ENCODE peak calls at places on chromosomes 16 and 17, in five cellular contexts. One of them, this sample, is unnamed.

GRCh38 chr17:81941484-81942166 is 4.5 kb upstream of the PYCR1 start:
- DNase-seq in esophagus muscularis mucosa: no peak
- DNase-seq in A549: no peak
- DNase-seq in HAP-1: no peak
- DNase-seq in tibial artery: no peak
- DNase-seq in this sample: no peak

GRCh38 chr16:48408688-48409087 is 23.5 kb upstream of the SIAH1 start:
- DNase-seq in esophagus muscularis mucosa: no peak
- DNase-seq in A549: peak; percentile 20
- DNase-seq in tibial artery: peak; percentile 68
- DNase-seq in HAP-1: peak; percentile 15
- DNase-seq in this sample: peak; percentile 49

GRCh38 chr17:43767713-43768059 is 9.1 kb upstream of the SOST start:
- DNase-seq in tibial artery: no peak
- DNase-seq in esophagus muscularis mucosa: no peak
- DNase-seq in A549: no peak
- DNase-seq in HAP-1: no peak
- DNase-seq in this sample: peak; percentile 12

GRCh38 chr17:16052486-16052885 is 52.9 kb downstream of the TTC19 start:
- DNase-seq in A549: no peak
- DNase-seq in tibial artery: no peak
- DNase-seq in esophagus muscularis mucosa: no peak
- DNase-seq in HAP-1: no peak
- DNase-seq in this sample: no peak

GRCh38 chr17:17200311-17200710 is 5.8 kb downstream of the PLD6 start:
- DNase-seq in HAP-1: no peak
- DNase-seq in tibial artery: no peak
- DNase-seq in A549: no peak
- DNase-seq in esophagus muscularis mucosa: no peak
- DNase-seq in this sample: no peak

GRCh38 chr17:67068999-67069398 is 24.6 kb downstream of the CACNG1 start:
- DNase-seq in A549: no peak
- DNase-seq in esophagus muscularis mucosa: no peak
- DNase-seq in HAP-1: no peak
- DNase-seq in tibial artery: no peak
- DNase-seq in this sample: no peak

GRCh38 chr17:76884995-76885896 is 17.0 kb downstream of the MGAT5B start:
- DNase-seq in A549: no peak
- DNase-seq in esophagus muscularis mucosa: no peak
- DNase-seq in HAP-1: no peak
- DNase-seq in tibial artery: no peak
- DNase-seq in this sample: no peak

GRCh38 chr17:74730491-74731346 is 6.3 kb upstream of the RAB37 start:
- DNase-seq in HAP-1: no peak
- DNase-seq in esophagus muscularis mucosa: no peak
- DNase-seq in A549: no peak
- DNase-seq in tibial artery: no peak
- DNase-seq in this sample: no peak

GRCh38 chr16:74844041-74844826 is 69.6 kb upstream of the FA2H start:
- DNase-seq in A549: no peak
- DNase-seq in tibial artery: no peak
- DNase-seq in esophagus muscularis mucosa: no peak
- DNase-seq in HAP-1: no peak
- DNase-seq in this sample: no peak

GRCh38 chr16:71409038-71409775 is 32.6 kb downstream of the TLE7 start:
- DNase-seq in A549: no peak
- DNase-seq in esophagus muscularis mucosa: no peak
- DNase-seq in tibial artery: no peak
- DNase-seq in HAP-1: no peak
- DNase-seq in this sample: no peak

GRCh38 chr17:9632741-9633140 is 12.6 kb upstream of the USP43 start:
- DNase-seq in tibial artery: no peak
- DNase-seq in A549: no peak
- DNase-seq in esophagus muscularis mucosa: peak; percentile 89
- DNase-seq in HAP-1: no peak
- DNase-seq in this sample: no peak

GRCh38 chr17:67400193-67400592 is 23.1 kb downstream of the PITPNC1 start:
- DNase-seq in A549: no peak
- DNase-seq in tibial artery: no peak
- DNase-seq in HAP-1: no peak
- DNase-seq in esophagus muscularis mucosa: no peak
- DNase-seq in this sample: no peak

GRCh38 chr17:72266099-72266852 is 145.5 kb downstream of the SOX9 start:
- DNase-seq in HAP-1: no peak
- DNase-seq in A549: no peak
- DNase-seq in tibial artery: no peak
- DNase-seq in esophagus muscularis mucosa: no peak
- DNase-seq in this sample: no peak

GRCh38 chr17:1449412-1449967 is 6.5 kb downstream of the CRK start:
- DNase-seq in A549: no peak
- DNase-seq in HAP-1: no peak
- DNase-seq in tibial artery: no peak
- DNase-seq in esophagus muscularis mucosa: no peak
- DNase-seq in this sample: no peak

GRCh38 chr17:27502526-27503324 is 46.5 kb downstream of the KSR1 start:
- DNase-seq in HAP-1: no peak
- DNase-seq in esophagus muscularis mucosa: no peak
- DNase-seq in A549: no peak
- DNase-seq in tibial artery: no peak
- DNase-seq in this sample: no peak

GRCh38 chr17:31425646-31426045 is 34.2 kb downstream of the RAB11FIP4 start:
- DNase-seq in tibial artery: no peak
- DNase-seq in esophagus muscularis mucosa: no peak
- DNase-seq in HAP-1: no peak
- DNase-seq in A549: no peak
- DNase-seq in this sample: no peak

GRCh38 chr17:48718162-48718780 is 4.0 kb downstream of the PRAC1 start:
- DNase-seq in HAP-1: no peak
- DNase-seq in tibial artery: no peak
- DNase-seq in esophagus muscularis mucosa: no peak
- DNase-seq in A549: no peak
- DNase-seq in this sample: peak; percentile 77

GRCh38 chr17:39666601-39667261 is 1.5 kb upstream of the PNMT start:
- DNase-seq in esophagus muscularis mucosa: no peak
- DNase-seq in A549: peak; percentile 35
- DNase-seq in HAP-1: no peak
- DNase-seq in tibial artery: peak; percentile 93
- DNase-seq in this sample: no peak

GRCh38 chr17:70070297-70071027 is 4.6 kb upstream of the KCNJ16 start:
- DNase-seq in tibial artery: no peak
- DNase-seq in esophagus muscularis mucosa: no peak
- DNase-seq in HAP-1: no peak
- DNase-seq in A549: no peak
- DNase-seq in this sample: no peak

GRCh38 chr16:85527767-85528297 is 85.3 kb upstream of the GSE1 start:
- DNase-seq in A549: no peak
- DNase-seq in HAP-1: no peak
- DNase-seq in tibial artery: no peak
- DNase-seq in esophagus muscularis mucosa: no peak
- DNase-seq in this sample: no peak

GRCh38 chr17:15782809-15783208 is 50.7 kb downstream of the TBC1D26 start:
- DNase-seq in esophagus muscularis mucosa: no peak
- DNase-seq in A549: no peak
- DNase-seq in HAP-1: no peak
- DNase-seq in tibial artery: peak; percentile 75
- DNase-seq in this sample: peak; percentile 78

GRCh38 chr16:4915226-4915761 is 21.7 kb downstream of the PPL start:
- DNase-seq in A549: no peak
- DNase-seq in esophagus muscularis mucosa: no peak
- DNase-seq in HAP-1: no peak
- DNase-seq in tibial artery: no peak
- DNase-seq in this sample: no peak

GRCh38 chr16:67593288-67593687 is 31.0 kb downstream of the CTCF start:
- DNase-seq in A549: no peak
- DNase-seq in HAP-1: peak; percentile 42
- DNase-seq in tibial artery: no peak
- DNase-seq in esophagus muscularis mucosa: no peak
- DNase-seq in this sample: no peak
- H3K4me3 ChIP-seq in A549: no peak overlapping the region
- H3K4me3 ChIP-seq in HAP-1: no peak overlapping the region
- H3K4me3 ChIP-seq in tibial artery: no peak overlapping the region
- H3K4me3 ChIP-seq in esophagus muscularis mucosa: no peak overlapping the region
- H3K4me3 ChIP-seq in this sample: no peak overlapping the region

DNA sequence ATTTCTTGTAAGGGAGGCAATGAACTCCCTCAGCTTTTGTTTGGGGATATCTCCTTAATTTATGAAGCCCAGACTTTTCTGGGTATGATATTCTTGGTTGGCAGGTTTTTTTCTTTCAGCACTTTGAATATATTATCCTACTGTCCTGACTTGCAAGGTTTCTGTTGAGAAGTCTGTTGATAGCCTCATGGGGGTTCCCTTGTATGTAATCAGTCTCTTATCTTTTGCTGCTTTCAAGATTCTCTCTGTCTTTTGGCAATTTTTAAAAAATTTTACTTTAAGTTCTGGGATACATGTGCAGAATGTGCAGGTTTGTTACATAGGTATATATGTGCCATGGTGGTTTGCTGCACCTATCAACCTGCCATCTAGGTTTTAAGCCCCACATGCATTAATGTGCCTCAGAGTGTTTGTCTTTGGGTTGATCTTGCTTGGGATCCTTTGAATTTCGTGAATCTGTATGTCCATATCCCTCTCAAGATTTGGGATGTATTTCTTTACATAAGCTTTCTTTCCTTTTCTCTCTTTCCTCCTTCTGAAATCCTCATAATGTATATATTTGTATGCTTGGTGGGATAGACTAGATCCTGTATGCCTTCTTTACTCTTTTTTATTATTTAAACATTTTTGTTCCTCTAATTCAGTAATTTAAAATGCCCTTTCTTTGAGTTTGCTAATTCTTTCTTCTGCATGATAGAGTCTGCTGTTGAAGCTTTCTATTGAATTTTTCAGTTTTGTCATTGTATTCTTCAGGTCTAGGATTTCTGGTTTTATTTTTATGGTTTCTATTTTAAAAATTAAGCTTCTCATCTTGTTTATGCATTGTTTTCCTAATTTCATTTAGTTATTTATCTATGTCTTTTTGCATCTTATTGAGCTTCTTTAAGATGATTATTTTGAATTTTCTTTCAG is 5.2 kb upstream of the KRT25 start:
- DNase-seq in tibial artery: no peak
- DNase-seq in HAP-1: no peak
- DNase-seq in esophagus muscularis mucosa: no peak
- DNase-seq in A549: no peak
- DNase-seq in this sample: no peak
- H3K9me3 ChIP-seq in tibial artery: no peaks in the 10 kb centered on the region
- H3K9me3 ChIP-seq in HAP-1: no peaks in the 10 kb centered on the region
- H3K9me3 ChIP-seq in esophagus muscularis mucosa: peaks cover 44% of the 10 kb centered on the region
- H3K9me3 ChIP-seq in A549: peaks cover 75% of the 10 kb centered on the region
- H3K9me3 ChIP-seq in this sample: peaks cover 23% of the 10 kb centered on the region

GRCh38 chr16:83954577-83955016 is 1.6 kb downstream of the OSGIN1 start:
- DNase-seq in HAP-1: peak; percentile 52
- DNase-seq in esophagus muscularis mucosa: no peak
- DNase-seq in tibial artery: peak; percentile 89
- DNase-seq in A549: peak; percentile 61
- DNase-seq in this sample: peak; percentile 68
- H3K4me3 ChIP-seq in HAP-1: peak overlapping the region; percentile 57
- H3K4me3 ChIP-seq in esophagus muscularis mucosa: peak overlapping the region; percentile 67
- H3K4me3 ChIP-seq in tibial artery: peak overlapping the region; percentile 67
- H3K4me3 ChIP-seq in A549: peak overlapping the region; percentile 67
- H3K4me3 ChIP-seq in this sample: no peak overlapping the region

DNA sequence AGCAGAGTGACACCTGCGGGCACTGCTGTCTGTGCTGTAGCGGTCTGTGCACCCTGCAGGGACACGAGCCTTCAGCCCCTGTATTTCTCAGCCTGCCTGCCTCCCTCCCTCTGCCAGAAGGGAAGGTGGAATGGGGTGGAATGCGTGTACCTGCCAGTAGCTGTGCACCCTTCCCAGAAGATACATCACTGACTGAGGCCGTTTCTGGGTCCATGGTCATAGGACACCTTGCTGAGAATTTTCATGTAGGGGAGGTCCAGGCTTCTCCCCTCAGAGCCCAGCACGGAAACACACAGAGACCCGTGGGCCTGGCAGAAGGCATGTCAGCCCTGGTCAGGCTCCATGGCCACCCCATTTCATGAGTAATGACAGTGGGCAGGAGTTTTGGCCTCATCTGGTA is 16.5 kb downstream of the DBNDD1 start:
- DNase-seq in tibial artery: no peak
- DNase-seq in esophagus muscularis mucosa: no peak
- DNase-seq in HAP-1: no peak
- DNase-seq in A549: no peak
- DNase-seq in this sample: no peak
- H3K9me3 ChIP-seq in tibial artery: no peaks in the 10 kb centered on the region
- H3K9me3 ChIP-seq in esophagus muscularis mucosa: no peaks in the 10 kb centered on the region
- H3K9me3 ChIP-seq in HAP-1: no peaks in the 10 kb centered on the region
- H3K9me3 ChIP-seq in A549: no peaks in the 10 kb centered on the region
- H3K9me3 ChIP-seq in this sample: no peaks in the 10 kb centered on the region